ENCODE peak calls at places on chromosomes 5 and 9, in seven cellular contexts. N, R, D, M, U, J and X are unnamed samples.

GRCh38 chr9:91177661-91178280 is 183.9 kb downstream of the AUH start:
- DNase-seq in M (no peak), R (peak; percentile 85), D (no peak), N (peak; percentile 48), J (no peak), U (peak; percentile 58), X (no peak)

GRCh38 chr5:83255268-83255667 is 177.9 kb downstream of the XRCC4 start:
- DNase-seq in J (no peak), R (no peak), D (no peak), N (no peak), M (no peak), U (no peak), X (no peak)

GRCh38 chr9:28810375-28811075 is 1237.2 kb upstream of the C9orf72 start:
- DNase-seq in J (no peak), R (no peak), N (no peak), D (no peak), U (no peak), M (no peak), X (no peak)

GRCh38 chr9:90141723-90142122 is 500.9 kb downstream of the DIRAS2 start:
- DNase-seq in U (no peak), J (peak; percentile 12), N (no peak), R (no peak), M (no peak), D (peak; percentile 74), X (peak; percentile 8)

GRCh38 chr5:150105898-150106615 is 19.7 kb upstream of the CSF1R start:
- DNase-seq in J (no peak), M (no peak), D (no peak), N (no peak), U (no peak), R (no peak), X (no peak)

GRCh38 chr5:134489227-134489944 is 36.1 kb upstream of the JADE2 start:
- DNase-seq in N (no peak), U (peak; percentile 9), J (no peak), D (no peak), R (peak; percentile 23), M (no peak), X (no peak)

GRCh38 chr5:74638776-74639537 is 1.6 kb downstream of the ENC1 start:
- DNase-seq in D (no peak), M (no peak), J (no peak), U (no peak), N (no peak), R (no peak), X (no peak)

GRCh38 chr5:1028481-1029269 is 20.1 kb downstream of the NKD2 start:
- DNase-seq in U (no peak), J (no peak), N (no peak), R (no peak), M (no peak), D (no peak), X (no peak)

GRCh38 chr9:4297795-4298254 is 2.0 kb downstream of the GLIS3 start:
- DNase-seq in N (peak; percentile 68), U (peak; percentile 85), J (peak; percentile 39), R (peak; percentile 81), M (no peak), D (peak; percentile 89), X (no peak)

GRCh38 chr5:127863610-127864395 is 160.6 kb downstream of the CCDC192 start:
- DNase-seq in N (no peak), D (no peak), M (no peak), R (no peak), J (no peak), U (no peak), X (no peak)

GRCh38 chr5:105581988-105582690 is 2019.5 kb upstream of the NUDT12 start:
- DNase-seq in U (no peak), N (no peak), M (no peak), R (no peak), J (no peak), D (no peak), X (no peak)

GRCh38 chr5:154395407-154396106 is 50.2 kb upstream of the SAP30L start:
- DNase-seq in D (peak; percentile 67), J (no peak), M (no peak), R (no peak), U (no peak), N (no peak), X (no peak)

GRCh38 chr9:133130721-133131244 is 9.7 kb upstream of the RALGDS start:
- DNase-seq in D (no peak), M (no peak), J (no peak), R (peak; percentile 91), N (no peak), U (no peak), X (no peak)

GRCh38 chr5:57063773-57064172 is 110.1 kb upstream of the GPBP1 start:
- DNase-seq in N (no peak), R (no peak), U (no peak), D (no peak), M (no peak), J (peak; percentile 23), X (no peak)

GRCh38 chr9:18122156-18122555 is 351.8 kb upstream of the ADAMTSL1 start:
- DNase-seq in D (no peak), R (no peak), U (no peak), N (no peak), M (no peak), J (no peak), X (no peak)

GRCh38 chr5:169157064-169157463 is 143.9 kb downstream of the SLIT3 start:
- DNase-seq in J (no peak), U (no peak), D (no peak), N (no peak), M (no peak), R (no peak), X (no peak)

GRCh38 chr5:10486511-10487344 is 45.0 kb downstream of the ROPN1L start:
- DNase-seq in J (no peak), R (peak; percentile 72), M (no peak), N (no peak), D (no peak), U (no peak), X (no peak)

GRCh38 chr9:78788101-78788500 is 491.2 kb downstream of the PSAT1 start:
- DNase-seq in J (no peak), D (no peak), R (no peak), N (no peak), M (no peak), U (no peak), X (no peak)

GRCh38 chr9:85949591-85950335 is 8.8 kb downstream of the NAA35 start:
- DNase-seq in M (no peak), N (no peak), U (no peak), R (no peak), D (no peak), J (no peak), X (no peak)

GRCh38 chr5:133382661-133383579 is 229.4 kb downstream of the FSTL4 start:
- DNase-seq in U (no peak), J (no peak), R (no peak), D (no peak), N (no peak), M (no peak), X (no peak)

GRCh38 chr9:134671341-134672113 is 29.9 kb downstream of the COL5A1 start:
- DNase-seq in D (no peak), U (no peak), J (no peak), M (no peak), N (no peak), R (peak; percentile 1), X (no peak)

GRCh38 chr5:66494437-66494836 is 101.8 kb upstream of the MAST4 start:
- DNase-seq in R (no peak), N (no peak), D (peak; percentile 79), J (no peak), U (no peak), M (no peak), X (no peak)

GRCh38 chr9:135070198-135070951 is 17.1 kb upstream of the OLFM1 start:
- DNase-seq in J (no peak), R (peak; percentile 67), D (peak; percentile 48), M (peak; percentile 20), N (no peak), U (peak; percentile 45), X (no peak)

GRCh38 chr5:140240987-140241706 is 61.8 kb downstream of the PFDN1 start:
- DNase-seq in D (peak; percentile 74), R (no peak), N (no peak), J (peak; percentile 79), U (peak; percentile 86), M (peak; percentile 71), X (peak; percentile 3)
- TF ChIP-seq POLR2AphosphoS5 in D (no peak), R (no peak), N (no peak), J (no peak), U (no peak), M (peak; percentile 37), X (no peak)

GRCh38 chr5:81019748-81020147 is 59.6 kb downstream of the RASGRF2 start:
- DNase-seq in J (no peak), D (no peak), N (no peak), U (no peak), M (no peak), R (no peak), X (no peak)
- H3K27ac ChIP-seq in J (no peak overlapping the region), D (no peak overlapping the region), N (no peak overlapping the region), U (no peak overlapping the region), M (no peak overlapping the region), R (no peak overlapping the region), X (no peak overlapping the region)

GRCh38 chr5:172117977-172118701 is 69.9 kb downstream of the STK10 start:
- DNase-seq in M (no peak), N (no peak), U (peak; percentile 40), D (no peak), R (no peak), J (no peak), X (no peak)

GRCh38 chr5:172113036-172113435 is 75.0 kb downstream of the STK10 start:
- DNase-seq in R (peak; percentile 87), J (no peak), D (no peak), M (no peak), U (no peak), N (peak; percentile 94), X (no peak)

GRCh38 chr5:172110921-172111873 is 76.8 kb downstream of the STK10 start:
- DNase-seq in M (no peak), N (peak; percentile 99), R (peak; percentile 96), J (no peak), U (no peak), D (peak; percentile 28), X (no peak)

GRCh38 chr5:172115541-172115982 is 72.5 kb downstream of the STK10 start:
- DNase-seq in J (no peak), D (no peak), N (peak; percentile 87), M (no peak), U (peak; percentile 57), R (peak; percentile 82), X (no peak)

GRCh38 chr5:172114875-172115422 is 73.1 kb downstream of the STK10 start:
- DNase-seq in J (no peak), R (peak; percentile 93), U (peak; percentile 68), M (no peak), D (peak; percentile 32), N (peak; percentile 98), X (no peak)
- TF ChIP-seq POLR2AphosphoS5 in J (no peak), R (peak; percentile 79), U (no peak), M (no peak), D (no peak), N (peak; percentile 88), X (no peak)

DNA sequence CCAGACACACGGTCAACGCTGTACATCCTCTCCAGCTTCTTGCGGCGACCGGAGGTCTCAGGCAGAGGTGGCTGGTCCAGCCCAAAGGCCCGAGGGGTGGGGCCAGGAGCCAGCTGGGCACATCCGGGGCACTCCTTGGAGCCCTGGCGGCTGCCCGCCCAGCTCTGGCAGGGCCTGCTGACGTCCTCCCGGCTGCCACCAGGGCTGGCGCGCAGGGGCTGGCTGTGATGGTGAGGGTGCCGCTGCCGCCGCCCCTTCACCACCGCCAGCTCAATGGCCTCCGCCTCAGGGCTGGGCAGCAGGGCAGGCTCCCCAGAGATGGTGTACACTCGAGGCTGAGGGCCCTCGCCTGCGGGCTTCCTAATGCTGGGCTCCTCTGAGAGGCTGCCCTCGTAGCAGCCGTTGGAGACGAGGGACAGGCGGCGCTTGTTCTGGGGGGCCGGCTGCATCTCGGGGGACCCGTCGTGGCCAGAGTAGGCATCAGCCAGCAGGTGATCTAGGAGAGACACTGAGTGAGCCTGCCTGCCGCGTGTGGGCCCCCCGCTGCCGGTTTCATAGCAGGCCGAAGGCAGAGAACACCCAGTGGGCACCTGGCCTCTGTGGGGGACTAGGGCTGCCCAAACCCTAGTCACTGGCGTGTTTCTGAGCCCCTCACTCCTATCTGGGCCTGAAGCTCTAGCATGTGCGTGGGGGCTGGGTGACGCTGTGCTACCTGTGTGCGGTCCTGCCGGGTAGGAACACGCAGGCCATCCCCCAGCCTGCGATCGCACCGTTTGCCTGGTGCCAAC is 1.5 kb downstream of the NSMF start:
- DNase-seq in D (no peak), J (no peak), N (no peak), U (peak; percentile 70), R (peak; percentile 83), M (no peak), X (no peak)
- H3K27ac ChIP-seq in D (no peak overlapping the region), J (peak overlapping the region; percentile 99), N (no peak overlapping the region), U (no peak overlapping the region), R (no peak overlapping the region), M (peak overlapping the region; percentile 79), X (no peak overlapping the region)